ENCODE peak calls at places on chromosomes 5 and 9, in ten cellular contexts. C is IMR-90; S is uterus; I is kidney; J is CD8-positive, alpha-beta memory T cell; D is stomach; V is psoas muscle; H is fibroblast of lung; F is CD4-positive, CD25-positive, alpha-beta regulatory T cell; A is hepatocyte. Y is an unnamed sample. For H3K9me3, the result is how much of the 10 kb centered on the place peaks cover.

GRCh38 chr5:88833371-88834107 is 49.4 kb downstream of the MEF2C start:
- DNase-seq in C (peak), S (peak), I (no peak), J (peak), D (no peak), V (no peak), H (peak), F (peak), A (peak), Y (no peak)

GRCh38 chr9:129338701-129339445 is 160.8 kb upstream of the IER5L start:
- DNase-seq in C (peak), S (no peak), I (no peak), J (no peak), D (peak), V (no peak), H (peak), F (no peak), A (no peak), Y (no peak)

GRCh38 chr9:134128727-134129679 is 6.9 kb upstream of the WDR5 start:
- DNase-seq in C (no peak), S (no peak), I (peak), J (no peak), D (no peak), V (no peak), H (no peak), F (no peak), A (peak), Y (no peak)

GRCh38 chr9:3810231-3810630 is 284.4 kb upstream of the RFX3 start:
- DNase-seq in C (no peak), S (no peak), I (no peak), J (no peak), D (no peak), V (no peak), H (no peak), F (no peak), A (no peak), Y (no peak)

GRCh38 chr5:33969572-33970452 is 14.7 kb downstream of the SLC45A2 start:
- DNase-seq in C (peak), S (no peak), I (no peak), J (peak), D (no peak), V (no peak), H (peak), F (no peak), A (peak), Y (no peak)

GRCh38 chr5:180290568-180291233 is 1.2 kb downstream of the MAPK9 start:
- DNase-seq in C (no peak), S (no peak), I (no peak), J (no peak), D (no peak), V (no peak), H (no peak), F (no peak), A (no peak), Y (no peak)

GRCh38 chr5:163595851-163596399 is 90.5 kb downstream of the MAT2B start:
- DNase-seq in C (no peak), S (no peak), I (no peak), J (no peak), D (no peak), V (no peak), H (no peak), F (no peak), A (no peak), Y (no peak)

GRCh38 chr5:2135354-2135753 is 252.6 kb upstream of the IRX4 start:
- DNase-seq in C (no peak), S (no peak), I (no peak), J (no peak), D (no peak), V (no peak), H (no peak), F (no peak), A (no peak), Y (no peak)

GRCh38 chr9:129393064-129393463 is 215.0 kb upstream of the IER5L start:
- DNase-seq in C (no peak), S (no peak), I (no peak), J (no peak), D (no peak), V (no peak), H (no peak), F (no peak), A (no peak), Y (no peak)

GRCh38 chr5:115813719-115814118 is 2.7 kb downstream of the CDO1 start:
- DNase-seq in C (no peak), S (no peak), I (no peak), J (no peak), D (no peak), V (no peak), H (peak), F (no peak), A (no peak), Y (no peak)

GRCh38 chr9:124045076-124045829 is 33.7 kb downstream of the LHX2 start:
- DNase-seq in C (peak), S (peak), I (no peak), J (no peak), D (peak), V (peak), H (peak), F (no peak), A (peak), Y (no peak)

GRCh38 chr5:132916086-132916485 is 42.6 kb downstream of the LEAP2 start:
- DNase-seq in C (no peak), S (no peak), I (no peak), J (no peak), D (no peak), V (no peak), H (no peak), F (no peak), A (no peak), Y (no peak)

GRCh38 chr9:129761293-129761900 is 8.6 kb upstream of the PTGES start:
- DNase-seq in C (peak), S (peak), I (peak), J (no peak), D (peak), V (peak), H (peak), F (no peak), A (no peak), Y (no peak)

GRCh38 chr5:150119421-150120061 is 33.2 kb upstream of the CSF1R start:
- DNase-seq in C (no peak), S (peak), I (peak), J (no peak), D (no peak), V (no peak), H (no peak), F (no peak), A (no peak), Y (no peak)

GRCh38 chr9:83382421-83382820 is 155.8 kb downstream of the FRMD3 start:
- DNase-seq in C (no peak), S (no peak), I (no peak), J (no peak), D (no peak), V (no peak), H (no peak), F (no peak), A (no peak), Y (no peak)

DNA sequence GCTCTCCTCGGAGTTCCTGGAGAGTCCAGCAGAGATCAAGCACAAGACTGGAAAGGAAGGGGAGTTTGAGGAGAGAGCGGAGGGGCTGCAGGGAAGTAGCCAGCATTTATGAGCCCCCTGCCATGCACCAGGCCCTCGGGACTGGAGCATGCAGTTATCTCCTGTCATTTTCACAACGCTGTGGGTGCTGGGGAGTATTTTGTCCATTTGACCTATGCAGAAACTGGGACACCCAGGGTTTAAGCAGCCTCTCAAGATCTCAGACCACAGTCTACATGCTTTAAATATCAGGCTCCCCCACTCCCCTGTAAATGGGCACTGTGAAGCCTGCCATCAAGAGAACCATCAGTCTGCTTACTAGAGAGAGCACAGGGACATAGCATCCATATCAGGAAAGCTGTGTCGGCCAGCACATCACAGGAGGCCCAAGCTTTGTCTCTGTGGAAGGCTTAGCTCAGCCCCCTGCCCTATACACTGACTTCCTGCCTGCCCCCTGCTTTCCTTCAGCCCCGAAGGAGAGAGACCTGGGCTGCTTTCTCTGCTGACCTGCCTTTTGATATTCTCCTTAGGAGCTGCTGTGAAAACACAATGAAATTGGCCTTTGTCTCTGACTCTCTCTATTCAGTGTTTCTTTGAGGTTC is 7.3 kb downstream of the FOXI1 start:
- DNase-seq in C (no peak), S (no peak), I (no peak), J (no peak), D (no peak), V (no peak), H (no peak), F (no peak), A (no peak), Y (no peak)
- H3K9me3 ChIP-seq in C (under half), S (under half), I (under half), J (under half), D (under half), V (under half), H (under half), F (under half), A (under half), Y (under half)

GRCh38 chr5:40074801-40075200 is 604.9 kb upstream of the PTGER4 start:
- DNase-seq in C (no peak), S (no peak), I (no peak), J (no peak), D (no peak), V (no peak), H (no peak), F (no peak), A (no peak), Y (no peak)
- H3K9me3 ChIP-seq in C (under half), S (under half), I (under half), J (under half), D (under half), V (under half), H (under half), F (under half), A (under half), Y (under half)

DNA sequence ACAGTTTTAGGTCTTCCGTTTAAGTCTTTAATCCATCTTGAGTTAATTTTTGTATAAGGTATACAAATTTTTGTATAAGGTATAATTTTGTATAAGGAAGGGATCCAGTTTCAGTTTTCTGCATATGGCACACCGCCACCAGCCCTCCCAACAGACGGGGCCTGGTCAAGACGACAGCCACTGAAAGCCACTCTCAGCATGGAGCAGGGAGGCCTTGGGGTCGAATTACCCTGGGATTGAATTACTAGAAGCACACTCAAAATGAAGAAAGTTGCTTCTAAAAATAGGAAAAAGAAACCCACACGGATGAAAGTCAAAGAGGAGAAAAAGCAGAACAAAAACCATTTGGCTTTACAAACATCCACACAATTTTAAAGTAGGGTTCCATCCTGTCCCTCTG is 586.2 kb upstream of the ADAMTS16 start:
- DNase-seq in C (no peak), S (no peak), I (no peak), J (no peak), D (no peak), V (no peak), H (no peak), F (no peak), A (no peak), Y (no peak)
- H3K9me3 ChIP-seq in C (under half), S (under half), I (under half), J (under half), D (under half), V (under half), H (under half), F (under half), A (under half), Y (under half)

DNA sequence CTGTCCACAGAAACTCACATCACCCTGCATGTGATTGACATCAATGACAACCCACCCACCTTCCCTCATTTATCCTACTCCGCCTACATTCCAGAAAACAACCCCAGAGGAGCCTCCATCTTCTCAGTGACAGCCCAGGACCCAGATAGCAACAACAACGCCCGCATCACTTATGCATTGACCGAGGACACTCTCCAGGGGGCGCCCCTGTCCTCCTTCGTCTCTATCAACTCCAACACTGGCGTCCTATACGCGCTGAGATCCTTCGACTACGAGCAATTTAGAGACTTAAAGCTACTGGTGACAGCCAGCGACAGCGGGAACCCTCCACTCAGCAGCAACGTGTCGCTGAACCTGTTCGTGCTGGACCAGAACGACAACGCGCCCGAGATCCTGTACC is 1.7 kb downstream of the PCDHGA3 start:
- DNase-seq in C (no peak), S (no peak), I (no peak), J (no peak), D (no peak), V (no peak), H (no peak), F (no peak), A (no peak), Y (no peak)
- H3K9me3 ChIP-seq in C (under half), S (under half), I (under half), J (under half), D (under half), V (under half), H (under half), F (under half), A (under half), Y (under half)

GRCh38 chr9:122518841-122519240 is at the start of gene OR1J4:
- DNase-seq in C (no peak), S (no peak), I (no peak), J (no peak), D (no peak), V (no peak), H (no peak), F (no peak), A (no peak), Y (no peak)

GRCh38 chr9:122519376-122519775 is 435 bp downstream of the OR1J4 start:
- DNase-seq in C (no peak), S (no peak), I (no peak), J (no peak), D (no peak), V (no peak), H (no peak), F (no peak), A (no peak), Y (no peak)

DNA sequence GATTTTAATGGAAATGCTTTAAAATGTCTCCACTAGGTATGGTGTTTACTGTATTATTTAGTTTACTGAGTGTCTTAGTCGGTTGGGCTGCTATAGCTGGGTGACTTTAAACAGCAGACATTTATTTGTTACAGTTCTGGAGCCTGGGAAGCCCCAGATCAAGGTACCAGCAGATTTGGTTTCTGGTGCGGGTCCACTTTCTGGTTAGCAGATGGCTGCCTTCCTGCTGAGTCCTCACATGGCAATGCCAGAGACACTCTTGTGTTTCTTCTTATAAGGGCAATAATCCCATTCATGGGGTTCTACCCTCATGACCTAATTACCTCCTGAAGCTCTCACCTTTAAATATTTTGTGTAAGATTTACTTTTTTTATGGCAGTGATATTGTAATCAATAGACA is 715 bp upstream of the OR1J4 start:
- DNase-seq in C (no peak), S (no peak), I (no peak), J (no peak), D (no peak), V (no peak), H (no peak), F (no peak), A (no peak), Y (no peak)
- H3K9me3 ChIP-seq in C (under half), S (under half), I (under half), J (under half), D (under half), V (under half), H (under half), F (under half), A (under half), Y (under half)